ENCODE peak calls at places on chromosomes 6 and 20, in eight cellular contexts. T is sigmoid colon, A is GM12865, L is heart right ventricle, Z is spleen, P is GM10248, U is Calu3, S is endothelial cell. J is an unnamed sample.

GRCh38 chr6:109944448-109944847 is 33.7 kb upstream of the GPR6 start:
- DNase-seq in T (no peak), A (no peak), L (no peak), Z (no peak), P (no peak), U (peak), S (no peak), J (no peak)

GRCh38 chr6:109896333-109896732 is 81.8 kb upstream of the GPR6 start:
- DNase-seq in T (no peak), A (peak), L (no peak), Z (no peak), P (no peak), U (no peak), S (no peak), J (no peak)

GRCh38 chr6:129184808-129185366 is 301.9 kb downstream of the LAMA2 start:
- DNase-seq in T (no peak), A (no peak), L (no peak), Z (no peak), P (no peak), U (no peak), S (no peak), J (no peak)

GRCh38 chr20:41309817-41310216 is 7.7 kb downstream of the ZHX3 start:
- DNase-seq in T (no peak), A (no peak), L (no peak), Z (no peak), P (no peak), U (no peak), S (no peak), J (no peak)

GRCh38 chr20:2521369-2522305 is 12.9 kb upstream of the ZNF343 start:
- DNase-seq in T (no peak), A (peak), L (peak), Z (no peak), P (no peak), U (peak), S (peak), J (peak)

GRCh38 chr6:22248513-22249308 is 48.1 kb downstream of the PRL start:
- DNase-seq in T (no peak), A (no peak), L (peak), Z (no peak), P (no peak), U (peak), S (no peak), J (no peak)

GRCh38 chr20:10855031-10855430 is 181.2 kb upstream of the JAG1 start:
- DNase-seq in T (no peak), A (no peak), L (no peak), Z (no peak), P (no peak), U (no peak), S (no peak), J (no peak)

GRCh38 chr6:128882991-128883571 is at the start of gene LAMA2:
- DNase-seq in T (peak), A (no peak), L (peak), Z (peak), P (no peak), U (no peak), S (peak), J (peak)

GRCh38 chr6:25292384-25292783 is 13.2 kb downstream of the CARMIL1 start:
- DNase-seq in T (no peak), A (no peak), L (no peak), Z (no peak), P (no peak), U (no peak), S (no peak), J (no peak)

GRCh38 chr6:25290306-25291060 is 11.3 kb downstream of the CARMIL1 start:
- DNase-seq in T (no peak), A (no peak), L (no peak), Z (no peak), P (no peak), U (no peak), S (no peak), J (no peak)

GRCh38 chr6:25286891-25287290 is 7.7 kb downstream of the CARMIL1 start:
- DNase-seq in T (no peak), A (no peak), L (no peak), Z (no peak), P (no peak), U (no peak), S (no peak), J (no peak)

DNA sequence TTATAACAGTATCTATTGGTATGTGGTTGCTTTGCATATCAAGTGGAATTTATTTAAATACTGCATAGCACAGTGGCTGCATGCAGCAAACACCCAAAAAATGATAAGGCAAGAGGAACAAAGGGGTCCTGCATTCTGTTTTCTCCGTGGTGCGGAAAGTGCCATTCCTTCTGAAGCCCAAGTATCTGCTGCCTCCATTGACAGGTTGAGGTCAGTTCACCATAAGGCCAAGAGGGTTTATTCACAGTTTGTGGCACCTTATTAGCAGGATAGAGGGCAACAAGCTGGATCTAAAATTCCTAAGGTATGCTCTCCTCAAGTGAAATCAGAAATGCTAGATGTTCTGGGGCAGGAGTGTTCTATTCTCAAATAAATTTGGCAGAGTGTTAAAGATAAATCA is 9.3 kb downstream of the CARMIL1 start:
- DNase-seq in T (no peak), A (no peak), L (no peak), Z (no peak), P (no peak), U (no peak), S (no peak), J (no peak)
- TF ChIP-seq CTCF in T (no peak), A (no peak), L (no peak), Z (no peak), P (no peak), U (no peak), S (no peak), J (no peak)

DNA sequence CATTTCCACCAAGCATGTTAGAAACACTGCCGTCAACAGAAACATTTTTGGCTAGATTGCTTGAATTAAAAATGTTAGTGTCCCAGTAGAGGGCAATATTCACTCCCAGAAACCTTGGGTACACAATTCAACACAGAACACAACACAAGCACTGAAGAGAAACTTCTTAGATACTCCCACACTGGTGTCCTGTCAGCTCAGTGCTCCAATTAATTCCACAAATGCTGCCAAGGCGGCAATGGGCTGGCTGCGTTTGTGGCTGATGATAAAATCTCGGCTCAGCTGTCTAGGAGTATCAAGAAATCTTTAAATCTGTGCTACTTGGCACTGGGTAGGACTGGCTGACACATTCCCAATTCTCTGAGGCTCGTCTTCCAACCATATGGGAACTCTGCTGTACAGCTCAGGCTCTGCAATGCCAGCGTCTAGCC is 39.3 kb downstream of the BEND3 start:
- DNase-seq in T (peak), A (peak), L (no peak), Z (no peak), P (peak), U (no peak), S (no peak), J (no peak)
- TF ChIP-seq CTCF in T (no peak), A (no peak), L (no peak), Z (no peak), P (peak), U (no peak), S (no peak), J (no peak)

DNA sequence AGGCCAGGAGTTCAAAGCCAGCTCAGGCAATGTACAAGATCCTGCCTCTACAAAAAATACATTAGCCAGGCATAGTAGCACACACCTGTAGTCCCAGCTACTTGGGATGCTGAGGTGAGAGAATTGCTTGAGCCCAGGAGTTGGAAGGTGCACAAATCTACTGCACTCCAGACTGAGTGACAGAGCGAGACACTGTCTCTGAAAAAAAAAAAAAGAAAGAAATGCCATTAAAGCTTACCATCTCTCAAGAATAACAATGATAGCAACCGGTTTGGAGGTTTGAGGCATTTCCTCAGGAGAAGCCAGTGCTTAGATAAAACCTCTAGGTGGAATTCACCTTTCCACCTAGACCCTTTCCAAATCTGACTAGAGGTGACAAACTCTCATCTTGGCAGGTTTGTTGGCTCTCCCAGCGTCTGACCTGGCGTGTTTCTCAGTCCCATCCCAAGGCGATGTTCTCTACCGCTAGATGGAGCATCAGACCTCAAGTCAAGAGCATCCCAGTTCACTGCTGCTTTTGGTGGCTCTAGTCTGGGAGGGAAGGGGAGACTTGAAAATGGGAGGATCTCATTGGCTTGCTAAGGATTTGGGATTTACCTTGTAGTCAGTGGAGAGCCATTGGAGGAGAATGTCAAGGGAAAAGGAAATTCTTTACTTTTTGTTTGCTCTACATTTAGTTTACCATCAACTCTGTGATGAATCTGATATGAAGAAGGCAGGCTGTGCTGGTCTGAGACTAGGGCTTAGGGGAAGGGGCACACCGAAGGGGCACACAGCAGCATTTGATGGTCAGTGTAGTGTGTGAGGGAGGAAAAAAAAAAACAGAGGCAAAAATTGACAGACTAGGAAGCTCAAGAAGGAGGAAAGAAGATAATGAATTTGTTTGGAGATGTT is 67.9 kb downstream of the NCOA7 start:
- DNase-seq in T (peak), A (peak), L (peak), Z (no peak), P (peak), U (peak), S (peak), J (peak)
- TF ChIP-seq CTCF in T (peak), A (peak), L (peak), Z (peak), P (peak), U (peak), S (peak), J (peak)

DNA sequence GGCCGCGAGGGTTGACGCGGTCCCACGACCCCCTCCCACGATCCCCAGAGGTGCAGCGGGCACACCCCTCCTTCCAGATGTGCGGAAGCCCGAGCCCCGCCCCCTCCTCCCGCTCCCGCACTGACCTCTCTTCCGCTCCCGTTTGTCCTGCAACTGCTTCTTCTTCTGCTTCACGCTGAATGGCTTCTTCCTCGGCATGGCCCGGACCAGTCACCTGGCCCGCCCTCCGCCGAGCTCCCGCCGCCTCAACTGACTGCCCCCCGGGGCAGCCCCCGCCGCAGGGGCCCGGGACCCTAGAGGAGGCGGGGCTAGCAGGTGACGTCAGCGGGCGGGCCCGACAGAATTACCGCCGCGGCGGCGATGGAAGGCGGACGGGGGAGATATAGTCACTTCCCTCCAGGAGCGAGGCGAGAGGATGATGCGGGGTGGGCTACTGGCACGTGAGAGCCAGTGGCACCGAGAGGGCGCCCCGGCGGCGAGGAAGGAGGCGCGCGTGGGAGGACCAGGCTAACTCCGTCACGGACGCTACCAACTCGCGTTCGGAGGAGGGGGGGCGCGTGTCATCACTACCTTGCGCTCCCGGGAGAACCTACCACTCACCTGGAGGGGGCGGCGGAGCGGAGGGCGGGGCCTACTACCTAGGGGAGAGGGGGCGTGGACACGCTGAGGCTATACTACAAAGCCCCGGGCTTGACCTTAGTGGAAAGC is at the start of gene GNL1:
- DNase-seq in T (peak), A (peak), L (peak), Z (peak), P (peak), U (peak), S (peak), J (peak)
- TF ChIP-seq CTCF in T (no peak), A (no peak), L (no peak), Z (peak), P (no peak), U (no peak), S (no peak), J (no peak)

GRCh38 chr6:101395345-101395744 is 1.8 kb downstream of the GRIK2 start:
- DNase-seq in T (no peak), A (no peak), L (no peak), Z (no peak), P (no peak), U (no peak), S (no peak), J (no peak)

GRCh38 chr6:101398716-101399626 is 5.5 kb downstream of the GRIK2 start:
- DNase-seq in T (no peak), A (no peak), L (no peak), Z (no peak), P (no peak), U (no peak), S (peak), J (no peak)

GRCh38 chr6:101396552-101397173 is 3.2 kb downstream of the GRIK2 start:
- DNase-seq in T (no peak), A (peak), L (peak), Z (no peak), P (peak), U (peak), S (peak), J (peak)

GRCh38 chr6:101399627-101399955 is 6.1 kb downstream of the GRIK2 start:
- DNase-seq in T (no peak), A (no peak), L (no peak), Z (no peak), P (no peak), U (no peak), S (peak), J (no peak)

DNA sequence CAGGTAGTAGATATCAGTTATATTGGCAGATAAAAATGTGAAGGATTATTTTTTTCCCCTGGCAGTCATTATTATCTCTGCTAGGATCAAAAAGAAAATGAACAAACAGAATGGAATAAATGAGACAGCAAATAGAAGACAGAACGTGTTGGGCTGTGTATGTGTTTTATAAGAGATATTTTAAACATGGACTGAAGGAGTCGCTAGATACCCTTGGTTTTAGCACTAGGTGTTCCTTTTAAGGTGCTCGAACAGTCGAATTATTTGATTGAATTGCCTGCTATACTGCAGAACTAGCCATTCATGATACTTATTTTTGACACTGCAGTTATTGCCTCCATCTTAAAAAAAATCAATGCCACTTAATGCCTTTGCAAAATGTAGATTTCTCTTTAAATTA is 3.7 kb downstream of the GRIK2 start:
- DNase-seq in T (no peak), A (no peak), L (no peak), Z (no peak), P (no peak), U (no peak), S (no peak), J (no peak)
- TF ChIP-seq CTCF in T (no peak), A (peak), L (no peak), Z (no peak), P (no peak), U (peak), S (no peak), J (no peak)

DNA sequence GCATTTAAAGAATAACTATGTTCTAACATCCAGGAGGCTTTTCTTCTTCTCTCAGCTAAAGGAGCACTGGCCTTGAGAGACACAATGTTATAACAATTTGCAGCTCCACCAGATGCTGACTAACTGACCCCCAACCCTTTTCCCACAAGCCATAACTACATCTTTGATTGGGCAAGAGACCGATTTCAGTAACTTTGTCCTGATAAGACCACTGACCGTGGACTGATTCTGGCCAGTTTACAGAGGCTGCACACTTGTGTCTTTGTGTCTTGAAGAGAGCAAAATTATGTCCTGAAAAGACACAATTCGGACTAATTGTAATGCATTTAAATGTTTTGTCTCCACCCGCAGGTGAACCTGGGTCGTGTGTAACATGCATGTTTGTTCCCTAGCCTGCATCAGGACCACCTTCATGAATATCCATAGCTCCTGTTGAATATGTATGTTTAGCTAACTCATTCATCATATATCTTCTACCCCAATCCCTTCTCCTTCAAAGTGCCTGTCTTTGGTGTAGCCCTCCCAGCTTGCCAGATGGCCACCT is 22.3 kb downstream of the ABRACL start:
- DNase-seq in T (no peak), A (no peak), L (no peak), Z (no peak), P (no peak), U (no peak), S (no peak), J (no peak)
- TF ChIP-seq CTCF in T (no peak), A (no peak), L (no peak), Z (no peak), P (no peak), U (no peak), S (no peak), J (no peak)

DNA sequence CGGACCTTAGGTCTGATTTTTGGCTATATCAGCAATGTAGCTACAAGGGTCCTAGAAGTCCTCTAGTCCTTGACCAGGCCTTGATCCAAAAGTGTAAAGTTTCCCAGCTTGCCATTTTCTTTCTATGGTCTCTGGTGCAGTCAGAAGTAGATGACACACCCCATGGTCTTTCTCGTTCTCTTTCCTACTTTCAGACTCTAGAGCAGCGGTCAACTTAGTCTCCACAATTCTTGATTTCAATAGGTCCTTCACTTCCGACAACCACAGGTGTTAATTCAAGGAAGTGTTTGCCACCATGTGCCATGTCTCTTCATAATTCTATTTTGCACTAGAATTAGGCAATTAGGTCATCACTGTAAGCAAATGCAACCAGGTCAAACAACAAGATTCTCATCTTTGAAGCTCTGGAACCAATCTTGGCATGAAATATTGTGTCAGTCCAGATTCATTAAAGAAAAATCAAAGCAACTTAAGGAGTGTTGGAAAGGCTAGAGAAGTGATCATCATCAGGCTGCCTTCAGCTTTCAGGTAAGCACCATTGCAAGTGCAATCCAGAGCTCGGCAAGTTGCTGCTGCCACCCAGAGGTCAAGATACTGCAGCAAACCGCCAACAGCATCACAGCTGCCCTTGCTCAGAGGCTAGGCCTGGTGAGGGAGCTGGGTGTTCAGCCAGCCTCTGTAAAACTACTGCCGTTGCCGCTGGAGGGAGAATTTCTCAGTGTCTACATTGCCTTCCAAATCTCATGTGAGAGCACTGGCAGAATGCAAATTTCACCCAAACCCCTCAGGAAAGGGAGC is 5.6 kb upstream of the SYNE1 start:
- DNase-seq in T (no peak), A (peak), L (peak), Z (peak), P (peak), U (peak), S (peak), J (peak)
- TF ChIP-seq CTCF in T (no peak), A (peak), L (peak), Z (peak), P (peak), U (no peak), S (no peak), J (peak)

GRCh38 chr20:32497589-32498224 is 87.4 kb downstream of the NOL4L start:
- DNase-seq in T (peak), A (no peak), L (no peak), Z (no peak), P (no peak), U (no peak), S (peak), J (no peak)
- TF ChIP-seq CTCF in T (no peak), A (no peak), L (no peak), Z (no peak), P (no peak), U (no peak), S (no peak), J (no peak)